ENCODE peak calls at places on chromosomes 13 and 19, in seven cellular contexts. L, E, S, D, P, C and A are unnamed samples.

GRCh38 chr19:2719910-2720776 is 1.0 kb downstream of the DIRAS1 start:
- DNase-seq in L (no peak), E (no peak), S (no peak), D (peak), P (peak), C (peak), A (peak)

GRCh38 chr13:44132710-44133109 is 240.9 kb upstream of the SERP2 start:
- DNase-seq in L (peak), E (no peak), S (no peak), D (no peak), P (peak), C (no peak), A (no peak)

GRCh38 chr13:42328672-42329071 is 56.7 kb downstream of the AKAP11 start:
- DNase-seq in L (no peak), E (no peak), S (no peak), D (peak), P (peak), C (no peak), A (no peak)

GRCh38 chr13:39363393-39363792 is 239.6 kb downstream of the LHFPL6 start:
- DNase-seq in L (no peak), E (no peak), S (no peak), D (no peak), P (no peak), C (no peak), A (no peak)

GRCh38 chr19:41844601-41845000 is at the start of gene LYPD4:
- DNase-seq in L (no peak), E (no peak), S (no peak), D (no peak), P (no peak), C (peak), A (no peak)

GRCh38 chr19:56217039-56217949 is 15.2 kb downstream of the ZSCAN5C start:
- DNase-seq in L (no peak), E (no peak), S (no peak), D (peak), P (peak), C (peak), A (peak)

GRCh38 chr19:36564391-36564790 is 8.7 kb downstream of the ZNF529 start:
- DNase-seq in L (no peak), E (no peak), S (no peak), D (no peak), P (no peak), C (no peak), A (no peak)

GRCh38 chr19:42850981-42851717 is 28.4 kb downstream of the PSG1 start:
- DNase-seq in L (peak), E (no peak), S (no peak), D (peak), P (peak), C (no peak), A (no peak)

GRCh38 chr19:3950871-3951861 is 18.3 kb downstream of the NMRK2 start:
- DNase-seq in L (no peak), E (no peak), S (no peak), D (no peak), P (no peak), C (no peak), A (no peak)

GRCh38 chr13:99990045-99990977 is 8.7 kb downstream of the ZIC2 start:
- DNase-seq in L (no peak), E (no peak), S (no peak), D (peak), P (no peak), C (peak), A (peak)

GRCh38 chr19:3276341-3276799 is 51.9 kb downstream of the CELF5 start:
- DNase-seq in L (no peak), E (peak), S (no peak), D (peak), P (no peak), C (peak), A (no peak)

GRCh38 chr13:98846521-98846920 is 94.0 kb upstream of the SLC15A1 start:
- DNase-seq in L (no peak), E (no peak), S (no peak), D (no peak), P (no peak), C (no peak), A (no peak)

GRCh38 chr19:2627855-2628254 is 74.6 kb downstream of the GNG7 start:
- DNase-seq in L (no peak), E (no peak), S (no peak), D (no peak), P (peak), C (no peak), A (no peak)

GRCh38 chr19:4807188-4807587 is 15.7 kb downstream of the FEM1A start:
- DNase-seq in L (no peak), E (no peak), S (no peak), D (no peak), P (no peak), C (no peak), A (no peak)

GRCh38 chr19:33358408-33358807 is 15.1 kb upstream of the CEBPG start:
- DNase-seq in L (no peak), E (no peak), S (no peak), D (no peak), P (no peak), C (no peak), A (no peak)

GRCh38 chr13:46726347-46726746 is 70.6 kb downstream of the ESD start:
- DNase-seq in L (no peak), E (no peak), S (no peak), D (no peak), P (no peak), C (no peak), A (no peak)

GRCh38 chr13:50085063-50085462 is 69.8 kb downstream of the KCNRG start:
- DNase-seq in L (no peak), E (no peak), S (peak), D (peak), P (peak), C (peak), A (peak)

GRCh38 chr13:27960362-27961226 is 8.5 kb downstream of the CDX2 start:
- DNase-seq in L (no peak), E (no peak), S (no peak), D (peak), P (peak), C (peak), A (peak)

GRCh38 chr19:46602392-46603194 is 1.5 kb downstream of the CALM3 start:
- DNase-seq in L (no peak), E (peak), S (peak), D (no peak), P (no peak), C (peak), A (no peak)

GRCh38 chr13:36919206-36919832 is 719 bp downstream of the SMAD9 start:
- DNase-seq in L (peak), E (peak), S (no peak), D (peak), P (peak), C (peak), A (peak)

GRCh38 chr13:40648841-40649240 is 17.6 kb downstream of the FOXO1 start:
- DNase-seq in L (no peak), E (no peak), S (no peak), D (no peak), P (no peak), C (peak), A (peak)

GRCh38 chr19:28426902-28427232 is 786.1 kb downstream of the UQCRFS1 start:
- DNase-seq in L (no peak), E (no peak), S (no peak), D (peak), P (peak), C (no peak), A (peak)

GRCh38 chr13:27168870-27169525 is 2.6 kb downstream of the USP12 start:
- DNase-seq in L (no peak), E (no peak), S (no peak), D (no peak), P (peak), C (no peak), A (no peak)

GRCh38 chr19:3184847-3185481 is 766 bp upstream of the NCLN start:
- DNase-seq in L (peak), E (peak), S (no peak), D (peak), P (no peak), C (peak), A (no peak)

GRCh38 chr13:29897102-29897501 is 46.7 kb upstream of the UBL3 start:
- DNase-seq in L (no peak), E (no peak), S (no peak), D (peak), P (no peak), C (no peak), A (no peak)

GRCh38 chr19:49954092-49954825 is 6.7 kb downstream of the SIGLEC11 start:
- DNase-seq in L (no peak), E (no peak), S (no peak), D (peak), P (peak), C (peak), A (no peak)

GRCh38 chr13:38348890-38349289 is 761 bp upstream of the UFM1 start:
- DNase-seq in L (no peak), E (no peak), S (no peak), D (peak), P (peak), C (no peak), A (peak)

GRCh38 chr19:42111811-42112210 is 20.4 kb downstream of the POU2F2 start:
- DNase-seq in L (no peak), E (no peak), S (no peak), D (peak), P (peak), C (no peak), A (no peak)

GRCh38 chr13:47809411-47809810 is 191.7 kb downstream of the SUCLA2 start:
- DNase-seq in L (no peak), E (no peak), S (no peak), D (no peak), P (no peak), C (no peak), A (no peak)

GRCh38 chr19:46599716-46600392 is 1.3 kb upstream of the CALM3 start:
- DNase-seq in L (no peak), E (no peak), S (no peak), D (no peak), P (no peak), C (peak), A (peak)

GRCh38 chr13:18956473-18957078 is 225.0 kb downstream of the TUBA3C start:
- DNase-seq in L (no peak), E (no peak), S (no peak), D (no peak), P (no peak), C (no peak), A (no peak)

GRCh38 chr19:18537431-18537830 is 5.9 kb downstream of the FKBP8 start:
- DNase-seq in L (no peak), E (no peak), S (no peak), D (no peak), P (no peak), C (no peak), A (no peak)

GRCh38 chr19:41701401-41702075 is 6.9 kb upstream of the CEACAM5 start:
- DNase-seq in L (no peak), E (no peak), S (no peak), D (no peak), P (no peak), C (peak), A (no peak)

GRCh38 chr19:35546532-35546931 is 1.1 kb downstream of the TMEM147 start:
- DNase-seq in L (no peak), E (no peak), S (no peak), D (no peak), P (no peak), C (no peak), A (no peak)
- H3K4me3 ChIP-seq in L (peak), E (peak), S (peak), D (peak), P (peak), C (peak), A (no peak)

GRCh38 chr19:10516671-10517286 is 468 bp downstream of the S1PR5 start:
- DNase-seq in L (no peak), E (no peak), S (no peak), D (no peak), P (peak), C (peak), A (no peak)
- H3K4me3 ChIP-seq in L (peak), E (no peak), S (peak), D (peak), P (peak), C (peak), A (peak)

GRCh38 chr13:110390572-110390971 is 83.5 kb downstream of the COL4A2 start:
- DNase-seq in L (no peak), E (no peak), S (no peak), D (peak), P (peak), C (no peak), A (no peak)

GRCh38 chr13:110391273-110391672 is 84.2 kb downstream of the COL4A2 start:
- DNase-seq in L (no peak), E (no peak), S (no peak), D (peak), P (peak), C (no peak), A (no peak)

GRCh38 chr13:110392510-110393233 is 85.6 kb downstream of the COL4A2 start:
- DNase-seq in L (no peak), E (no peak), S (no peak), D (peak), P (peak), C (no peak), A (peak)

GRCh38 chr13:110387451-110388140 is 80.5 kb downstream of the COL4A2 start:
- DNase-seq in L (peak), E (no peak), S (no peak), D (peak), P (peak), C (peak), A (peak)

GRCh38 chr13:110388141-110388943 is 81.3 kb downstream of the COL4A2 start:
- DNase-seq in L (peak), E (peak), S (no peak), D (peak), P (peak), C (peak), A (peak)
- H3K4me3 ChIP-seq in L (peak), E (no peak), S (no peak), D (no peak), P (no peak), C (no peak), A (no peak)

GRCh38 chr13:110428281-110428680 is 121.2 kb downstream of the COL4A2 start:
- DNase-seq in L (no peak), E (no peak), S (no peak), D (no peak), P (no peak), C (no peak), A (no peak)
- H3K4me3 ChIP-seq in L (no peak), E (no peak), S (no peak), D (no peak), P (no peak), C (no peak), A (no peak)